ENCODE peak calls at places on chromosomes 13 and 19, in six cellular contexts. G is K562, S is Peyer's patch, Q is GM12892, E is breast epithelium, U is heart left ventricle. H is an unnamed sample.

GRCh38 chr13:113500530-113501265 is 10.2 kb upstream of the DCUN1D2 start:
- DNase-seq in Q (no peak), U (peak), E (no peak), G (no peak), S (no peak), H (no peak)

GRCh38 chr19:50435221-50435620 is 2.5 kb downstream of the MYBPC2 start:
- DNase-seq in S (no peak), E (no peak), Q (no peak), U (no peak), G (no peak), H (no peak)

GRCh38 chr13:113667771-113668490 is 912 bp downstream of the GRK1 start:
- DNase-seq in U (no peak), E (no peak), Q (no peak), G (no peak), S (peak), H (no peak)

GRCh38 chr13:67223024-67223423 is 7.1 kb downstream of the PCDH9 start:
- DNase-seq in S (no peak), U (no peak), Q (no peak), G (no peak), E (no peak), H (no peak)

GRCh38 chr13:29914591-29914990 is 64.2 kb upstream of the UBL3 start:
- DNase-seq in E (no peak), Q (no peak), G (no peak), U (no peak), S (no peak), H (no peak)

GRCh38 chr13:105135852-105136251 is 1399.6 kb downstream of the EFNB2 start:
- DNase-seq in E (no peak), S (no peak), G (no peak), U (no peak), Q (no peak), H (peak)

GRCh38 chr19:3585301-3586123 is at the start of gene GIPC3:
- DNase-seq in Q (no peak), U (no peak), E (no peak), S (no peak), G (peak), H (no peak)

GRCh38 chr13:107512551-107512950 is 702.8 kb downstream of the LIG4 start:
- DNase-seq in G (no peak), E (no peak), U (no peak), Q (no peak), S (no peak), H (no peak)

GRCh38 chr13:113950451-113951245 is 23.2 kb downstream of the C13orf46 start:
- DNase-seq in S (no peak), U (peak), G (no peak), E (no peak), Q (no peak), H (no peak)

GRCh38 chr13:87903568-87903967 is 232.4 kb downstream of the SLITRK5 start:
- DNase-seq in Q (no peak), U (no peak), S (no peak), G (no peak), E (no peak), H (no peak)

GRCh38 chr19:55220525-55220924 is 8.0 kb downstream of the TMEM86B start:
- DNase-seq in E (no peak), Q (no peak), U (no peak), S (no peak), G (no peak), H (peak)

GRCh38 chr13:96690998-96691397 is 303.3 kb downstream of the OXGR1 start:
- DNase-seq in U (no peak), G (no peak), Q (no peak), S (no peak), E (no peak), H (no peak)

GRCh38 chr13:23753523-23753922 is 135.7 kb downstream of the MIPEP start:
- DNase-seq in Q (no peak), S (no peak), G (no peak), E (no peak), U (no peak), H (no peak)

GRCh38 chr19:19098084-19098702 is 34.4 kb downstream of the SLC25A42 start:
- DNase-seq in Q (no peak), G (no peak), S (no peak), E (no peak), U (no peak), H (no peak)

GRCh38 chr13:89169951-89170350 is 1498.8 kb downstream of the SLITRK5 start:
- DNase-seq in S (no peak), G (no peak), Q (no peak), U (no peak), E (no peak), H (no peak)

GRCh38 chr13:25847145-25847544 is 204.7 kb downstream of the SHISA2 start:
- DNase-seq in E (no peak), G (no peak), Q (no peak), S (no peak), U (no peak), H (no peak)

GRCh38 chr13:60691268-60691667 is 294.2 kb downstream of the TDRD3 start:
- DNase-seq in E (no peak), G (no peak), U (no peak), Q (no peak), S (no peak), H (no peak)

GRCh38 chr19:55373993-55374757 is 2.5 kb upstream of the TMEM190 start:
- DNase-seq in Q (no peak), G (no peak), S (no peak), E (no peak), U (no peak), H (no peak)

GRCh38 chr13:91216928-91217700 is 130.4 kb upstream of the MIR17HG start:
- DNase-seq in E (no peak), G (no peak), U (no peak), Q (no peak), S (no peak), H (no peak)

GRCh38 chr13:112768795-112769411 is 79.1 kb downstream of the ATP11A start:
- DNase-seq in Q (no peak), G (no peak), S (no peak), U (peak), E (no peak), H (no peak)

GRCh38 chr19:522726-523125 is 8.8 kb upstream of the CDC34 start:
- DNase-seq in E (no peak), Q (no peak), G (no peak), S (no peak), U (no peak), H (no peak)

GRCh38 chr13:74256969-74257368 is 122.8 kb upstream of the KLF12 start:
- DNase-seq in G (no peak), U (peak), E (no peak), Q (no peak), S (no peak), H (no peak)

GRCh38 chr19:20388826-20389225 is 176.8 kb downstream of the ZNF737 start:
- DNase-seq in U (no peak), G (no peak), Q (no peak), E (no peak), S (no peak), H (no peak)

GRCh38 chr13:76383671-76384461 is 502.3 kb downstream of the KCTD12 start:
- DNase-seq in S (peak), G (no peak), E (peak), U (peak), Q (no peak), H (no peak)

GRCh38 chr13:31699650-31700049 is 39.7 kb upstream of the RXFP2 start:
- DNase-seq in U (no peak), S (no peak), Q (no peak), G (no peak), E (no peak), H (no peak)

DNA sequence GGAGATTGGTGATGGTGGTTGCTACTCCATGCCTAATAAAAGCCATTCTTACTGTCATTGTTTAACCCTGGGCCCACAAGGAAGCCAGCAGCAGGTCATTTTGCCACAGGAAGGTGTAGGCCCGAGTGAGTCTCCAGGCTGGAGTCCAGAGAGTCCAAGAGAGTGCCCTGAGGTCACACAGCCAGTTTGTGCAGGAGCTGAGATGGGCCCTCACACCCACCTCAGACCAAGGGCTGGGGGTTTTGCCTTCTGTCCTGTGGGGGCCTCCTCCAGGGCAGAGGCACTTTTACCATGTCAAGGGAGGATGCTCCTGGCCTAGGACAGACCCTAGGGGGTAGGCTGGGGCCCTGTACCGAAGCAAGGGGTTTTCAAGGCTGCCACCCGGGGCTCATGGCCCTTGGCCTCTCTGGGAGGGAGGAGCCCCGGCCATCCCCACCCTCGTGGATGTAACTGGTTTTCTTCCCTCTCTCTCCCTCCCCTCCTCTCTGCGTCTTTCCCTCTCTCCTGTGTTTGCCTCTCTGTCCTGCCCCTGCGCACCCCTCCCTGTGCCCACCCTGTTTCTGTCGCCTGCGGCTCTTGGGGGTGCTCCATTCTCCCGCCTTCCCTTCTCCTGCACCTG is 8.0 kb downstream of the CYTH2 start:
- DNase-seq in G (no peak), E (no peak), Q (no peak), U (no peak), S (no peak), H (no peak)
- TF ChIP-seq POLR2A in G (no peak), E (no peak), Q (no peak), U (no peak), S (no peak), H (no peak)

GRCh38 chr19:7294571-7295212 is 478 bp upstream of the INSR start:
- DNase-seq in U (peak), S (peak), G (peak), E (peak), Q (peak), H (peak)

GRCh38 chr19:7295912-7296486 is 1.8 kb upstream of the INSR start:
- DNase-seq in Q (no peak), S (no peak), G (no peak), U (no peak), E (no peak), H (no peak)

GRCh38 chr19:7292950-7293794 is 1.0 kb downstream of the INSR start:
- DNase-seq in S (peak), Q (no peak), E (peak), G (no peak), U (peak), H (peak)

GRCh38 chr19:7292352-7292949 is 1.8 kb downstream of the INSR start:
- DNase-seq in E (no peak), S (no peak), Q (no peak), G (no peak), U (no peak), H (no peak)

GRCh38 chr19:7293795-7294570 is at the start of gene INSR:
- DNase-seq in E (peak), S (peak), G (peak), Q (peak), U (peak), H (peak)
- TF ChIP-seq POLR2A in E (no peak), S (peak), G (no peak), Q (no peak), U (peak), H (no peak)

GRCh38 chr19:36214388-36215275 is at the start of the genes ZNF146 and ZNF565:
- DNase-seq in U (peak), S (peak), E (peak), Q (peak), G (peak), H (peak)
- TF ChIP-seq POLR2A in U (no peak), S (peak), E (peak), Q (peak), G (peak), H (peak)

DNA sequence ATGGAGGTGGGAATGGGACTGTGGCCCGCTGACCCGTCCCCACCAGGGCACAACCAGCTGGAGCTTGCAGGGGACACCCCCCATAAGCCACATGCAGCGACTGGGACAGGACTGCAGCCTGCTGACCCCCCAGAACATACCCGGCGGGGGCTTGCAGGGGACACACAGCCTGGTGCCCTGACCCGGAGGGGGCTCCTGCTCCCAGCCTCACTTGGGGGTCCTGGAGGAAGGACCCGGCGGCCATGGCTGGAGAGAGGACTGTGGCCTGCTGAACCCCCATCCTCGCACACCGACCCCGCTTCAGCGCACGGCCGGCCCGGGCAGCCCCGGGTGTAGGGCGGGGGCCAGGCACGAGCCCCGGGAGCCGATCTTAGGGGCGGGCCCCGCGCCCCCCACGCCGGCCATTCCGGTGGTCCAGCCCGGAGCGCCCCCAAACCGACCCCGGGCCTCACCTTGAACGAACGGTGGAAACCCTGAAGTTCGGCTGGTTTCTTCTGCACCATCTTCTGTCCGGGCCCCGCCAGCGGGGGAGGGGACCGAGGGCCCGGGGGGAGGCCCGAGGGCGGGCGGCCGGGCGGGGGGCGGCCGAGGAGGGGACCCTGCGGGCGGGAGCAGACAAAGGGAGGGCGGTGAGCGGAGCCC is 574 bp downstream of the MKNK2 start:
- DNase-seq in G (no peak), Q (no peak), S (no peak), U (no peak), E (no peak), H (peak)
- TF ChIP-seq POLR2A in G (no peak), Q (no peak), S (no peak), U (no peak), E (no peak), H (no peak)